ENCODE peak calls at places on chromosomes 3 and 15, in six cellular contexts. D is GM23338, N is MM.1S, X is SK-N-SH, A is PC-9, V is neural progenitor cell. E is an unnamed sample. For H4K20me1 and H3F3A, the result is how much of the 10 kb centered on the place peaks cover.

GRCh38 chr15:60130398-60130797 is 126.3 kb downstream of the FOXB1 start:
- DNase-seq in N (peak), A (no peak), D (no peak), X (no peak), V (no peak), E (no peak)

GRCh38 chr15:42344763-42345162 is 14.5 kb upstream of the CAPN3 start:
- DNase-seq in V (no peak), X (no peak), N (no peak), A (no peak), D (no peak), E (peak)

GRCh38 chr3:156553705-156554356 is 1.1 kb downstream of the SSR3 start:
- DNase-seq in D (peak), X (peak), A (no peak), V (no peak), N (peak), E (peak)

GRCh38 chr3:77459926-77460325 is 420.0 kb downstream of the ROBO2 start:
- DNase-seq in A (no peak), V (no peak), N (no peak), X (no peak), D (no peak), E (peak)

GRCh38 chr3:13405614-13406013 is 14.5 kb downstream of the NUP210 start:
- DNase-seq in N (no peak), A (no peak), X (no peak), V (no peak), D (no peak), E (peak)

GRCh38 chr3:129276385-129276784 is 2.3 kb upstream of the HMCES start:
- DNase-seq in A (no peak), N (peak), D (no peak), X (no peak), V (no peak), E (no peak)

GRCh38 chr3:170727754-170728153 is 141.9 kb upstream of the SLC7A14 start:
- DNase-seq in X (no peak), D (no peak), V (no peak), A (no peak), N (no peak), E (no peak)

GRCh38 chr3:60046212-60046611 is 996.4 kb upstream of the CFAP20DC start:
- DNase-seq in A (no peak), V (no peak), N (no peak), D (no peak), X (no peak), E (no peak)

GRCh38 chr15:101613130-101614000 is 38.8 kb downstream of the TM2D3 start:
- DNase-seq in X (peak), V (no peak), D (no peak), N (no peak), A (peak), E (peak)

GRCh38 chr3:168952551-168952950 is 711.0 kb downstream of the MECOM start:
- DNase-seq in V (no peak), A (no peak), D (no peak), X (no peak), N (peak), E (peak)

GRCh38 chr3:87900061-87900460 is 158.7 kb downstream of the CGGBP1 start:
- DNase-seq in A (no peak), V (peak), X (peak), D (peak), N (no peak), E (peak)

GRCh38 chr3:53501203-53501602 is 6.8 kb downstream of the CACNA1D start:
- DNase-seq in A (no peak), V (no peak), X (no peak), D (no peak), N (no peak), E (no peak)

GRCh38 chr15:53611145-53611920 is 148.1 kb downstream of the WDR72 start:
- DNase-seq in V (no peak), A (no peak), X (no peak), D (peak), N (no peak), E (peak)

GRCh38 chr3:184368804-184369183 is 7.3 kb downstream of the POLR2H start:
- DNase-seq in D (no peak), X (no peak), N (no peak), A (no peak), V (no peak), E (no peak)

GRCh38 chr3:29319262-29319661 is 38.4 kb downstream of the RBMS3 start:
- DNase-seq in V (no peak), X (no peak), A (no peak), N (no peak), D (no peak), E (no peak)

GRCh38 chr3:58237238-58237939 is at the start of gene ABHD6:
- DNase-seq in V (peak), N (peak), A (peak), D (peak), X (peak), E (peak)

GRCh38 chr15:64687167-64688085 is 88.0 kb downstream of the RBPMS2 start:
- DNase-seq in D (no peak), V (no peak), X (no peak), A (no peak), N (no peak), E (no peak)

GRCh38 chr3:42880601-42881451 is 5.1 kb upstream of the CYP8B1 start:
- DNase-seq in D (peak), V (peak), A (peak), X (peak), N (peak), E (peak)

GRCh38 chr3:63979093-63979492 is 44.2 kb downstream of the PSMD6 start:
- DNase-seq in V (no peak), A (peak), N (no peak), X (no peak), D (no peak), E (no peak)

GRCh38 chr3:133437391-133438093 is 37.7 kb downstream of the BFSP2 start:
- DNase-seq in N (no peak), X (peak), V (no peak), A (no peak), D (peak), E (no peak)

GRCh38 chr3:79769234-79769633 is 1.4 kb upstream of the ROBO1 start:
- DNase-seq in V (no peak), D (peak), A (no peak), N (no peak), X (no peak), E (no peak)

GRCh38 chr15:63495343-63495742 is 9.1 kb upstream of the USP3 start:
- DNase-seq in N (no peak), A (no peak), D (no peak), X (no peak), V (no peak), E (no peak)

GRCh38 chr15:31366169-31366734 is 39.6 kb downstream of the KLF13 start:
- DNase-seq in V (no peak), N (no peak), A (no peak), D (peak), X (peak), E (no peak)

GRCh38 chr3:4814302-4814903 is 164.8 kb upstream of the BHLHE40 start:
- DNase-seq in X (no peak), A (peak), D (no peak), V (no peak), N (no peak), E (peak)

GRCh38 chr3:14274999-14275961 is 96.7 kb downstream of the LSM3 start:
- DNase-seq in X (peak), N (no peak), D (peak), V (peak), A (no peak), E (peak)

GRCh38 chr3:152269423-152270144 is 855 bp downstream of the MBNL1 start:
- DNase-seq in V (peak), A (peak), X (peak), N (peak), D (peak), E (peak)

GRCh38 chr15:58431221-58432149 is at the start of gene LIPC:
- DNase-seq in A (no peak), V (no peak), X (no peak), D (no peak), N (no peak), E (no peak)

DNA sequence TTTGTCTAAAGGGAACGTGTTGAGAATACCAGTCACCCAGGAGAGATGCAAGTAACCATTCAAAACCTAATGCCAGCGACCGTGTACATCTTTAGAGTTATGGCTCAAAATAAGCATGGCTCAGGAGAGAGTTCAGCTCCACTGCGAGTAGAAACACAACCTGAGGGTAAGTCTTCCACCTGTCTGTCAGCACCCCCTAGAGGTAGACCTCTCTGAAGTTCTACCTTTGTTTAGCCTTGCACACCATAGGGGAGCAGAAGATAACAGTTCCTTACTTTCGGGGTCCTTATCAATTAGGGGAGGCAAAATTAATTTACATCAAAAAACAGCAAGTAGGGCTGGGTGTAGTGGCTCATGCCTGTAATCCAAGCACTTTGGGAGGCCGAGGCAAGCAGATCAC is 124.4 kb downstream of the HCN4 start:
- DNase-seq in A (peak), X (peak), D (peak), V (peak), N (peak), E (peak)
- TF ChIP-seq CTCF in A (peak), X (peak), D (peak), V (peak), N (peak), E (peak)

GRCh38 chr3:196942226-196942914 is at the start of gene NCBP2:
- DNase-seq in A (peak), N (peak), D (peak), V (peak), X (peak), E (peak)
- H4K20me1 ChIP-seq in A (under half), N (under half), D (under half), V (under half), X (under half), E (under half)

GRCh38 chr15:48393650-48394049 is 62.4 kb downstream of the DUT start:
- DNase-seq in X (no peak), V (no peak), A (no peak), N (no peak), D (no peak), E (no peak)
- H3F3A ChIP-seq in X (under half), V (under half), A (under half), N (under half), D (under half), E (under half)

DNA sequence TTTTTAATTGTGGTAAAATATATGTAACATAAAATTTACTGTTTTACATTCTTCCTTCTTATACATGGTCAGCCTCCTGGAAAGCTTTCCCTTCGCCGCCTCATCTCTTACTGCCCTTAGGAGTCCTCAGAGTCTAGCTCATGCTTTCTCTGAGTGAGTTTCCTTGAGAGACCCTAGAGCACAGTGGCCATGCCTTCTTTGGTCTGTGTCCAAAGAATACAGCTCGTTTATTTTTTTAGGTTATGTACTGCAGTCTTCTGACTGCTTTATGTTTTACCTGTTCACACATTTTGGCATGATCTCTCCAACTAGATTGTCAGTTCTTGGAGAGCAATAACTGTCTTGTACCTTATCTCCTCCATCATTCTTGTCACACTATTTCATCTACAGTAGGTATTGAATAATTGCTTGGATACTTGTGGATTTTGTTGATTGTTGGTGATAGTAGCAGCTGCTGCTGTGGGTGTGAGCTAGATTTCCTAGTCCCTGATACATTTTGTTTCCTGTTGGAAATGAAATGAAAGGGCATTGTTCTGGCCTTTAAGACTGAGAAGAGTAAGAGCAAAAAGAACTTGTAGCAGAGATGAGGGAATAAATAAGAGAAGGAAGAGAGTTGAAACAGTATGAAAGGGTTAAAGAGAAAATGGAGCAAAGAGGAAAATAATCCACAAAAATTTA is 10.9 kb downstream of the ARIH2 start:
- DNase-seq in X (no peak), D (no peak), A (no peak), N (no peak), V (no peak), E (no peak)
- TF ChIP-seq CTCF in X (no peak), D (no peak), A (no peak), N (no peak), V (no peak), E (no peak)

DNA sequence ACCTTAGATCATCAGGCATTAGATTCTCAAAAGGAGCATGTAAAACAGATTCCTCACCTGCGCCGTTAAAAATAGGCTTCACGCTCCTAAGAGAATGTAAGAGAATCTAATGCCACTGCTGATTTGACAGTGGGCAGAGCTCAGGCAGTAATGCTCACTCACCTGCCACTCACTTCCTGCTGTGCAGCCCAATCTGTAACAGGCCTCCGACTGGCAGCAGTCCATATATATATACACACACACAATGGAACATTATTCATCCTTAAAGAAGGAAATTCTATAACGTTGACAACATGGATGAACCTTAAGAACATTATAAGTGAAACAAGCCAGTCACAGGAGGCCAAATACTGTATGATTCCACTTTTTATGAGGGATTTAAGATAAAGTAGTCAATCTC is 24.5 kb downstream of the ZNF148 start:
- DNase-seq in X (no peak), V (no peak), N (no peak), D (no peak), A (no peak), E (peak)
- H4K20me1 ChIP-seq in X (half or more), V (under half), N (under half), D (under half), A (under half), E (under half)

GRCh38 chr3:107943860-107944543 is 146.8 kb downstream of the CD47 start:
- DNase-seq in V (no peak), A (peak), N (no peak), D (no peak), X (no peak), E (peak)
- H3F3A ChIP-seq in V (under half), A (under half), N (under half), D (under half), X (under half), E (under half)

GRCh38 chr3:182618981-182619591 is 174.2 kb upstream of the ATP11B start:
- DNase-seq in A (peak), N (peak), V (no peak), X (no peak), D (no peak), E (peak)

GRCh38 chr3:182617511-182617910 is 175.8 kb upstream of the ATP11B start:
- DNase-seq in X (no peak), N (no peak), D (no peak), A (no peak), V (no peak), E (peak)

GRCh38 chr3:182620715-182621434 is 172.4 kb upstream of the ATP11B start:
- DNase-seq in N (peak), X (no peak), V (no peak), A (no peak), D (peak), E (no peak)

GRCh38 chr3:182621435-182622240 is 171.7 kb upstream of the ATP11B start:
- DNase-seq in D (peak), A (no peak), V (peak), X (peak), N (peak), E (peak)

GRCh38 chr3:182618085-182618732 is 175.1 kb upstream of the ATP11B start:
- DNase-seq in N (peak), V (peak), X (no peak), A (no peak), D (peak), E (peak)
- TF ChIP-seq CTCF in N (peak), V (peak), X (peak), A (peak), D (peak), E (peak)

GRCh38 chr15:70387086-70387485 is 289.4 kb upstream of the TLE3 start:
- DNase-seq in D (no peak), V (no peak), A (no peak), X (peak), N (no peak), E (no peak)
- H4K20me1 ChIP-seq in D (under half), V (under half), A (under half), X (under half), N (under half), E (under half)

GRCh38 chr3:124664804-124665203 is 65.4 kb upstream of the UMPS start:
- DNase-seq in X (no peak), V (no peak), N (no peak), D (no peak), A (no peak), E (no peak)

GRCh38 chr3:124671123-124671522 is 59.1 kb upstream of the UMPS start:
- DNase-seq in A (no peak), X (no peak), V (no peak), D (no peak), N (no peak), E (no peak)

GRCh38 chr3:124674336-124674735 is 55.9 kb upstream of the UMPS start:
- DNase-seq in A (no peak), N (no peak), X (no peak), D (no peak), V (no peak), E (no peak)

GRCh38 chr3:124666067-124666466 is 64.2 kb upstream of the UMPS start:
- DNase-seq in X (no peak), D (no peak), N (no peak), A (no peak), V (no peak), E (no peak)

GRCh38 chr3:124669470-124669869 is 60.8 kb upstream of the UMPS start:
- DNase-seq in V (no peak), A (no peak), D (no peak), X (no peak), N (no peak), E (peak)
- H3F3A ChIP-seq in V (under half), A (under half), D (under half), X (under half), N (under half), E (under half)

GRCh38 chr3:19254189-19254588 is 105.9 kb downstream of the KCNH8 start:
- DNase-seq in D (no peak), X (no peak), A (no peak), V (no peak), N (peak), E (no peak)
- TF ChIP-seq CTCF in D (no peak), X (no peak), A (no peak), V (no peak), N (no peak), E (no peak)